ENCODE peak calls at places on chromosomes 12 and 14, in five cellular contexts. K is GM12865, A is fibroblast of lung, B is tibial artery, I is H9. Z is an unnamed sample.

GRCh38 chr12:91931110-91931509 is 214.5 kb downstream of the BTG1 start:
- DNase-seq in K (no peak), A (no peak), B (peak), I (no peak), Z (no peak)

GRCh38 chr12:6420364-6420763 is 24.4 kb upstream of the CD27 start:
- DNase-seq in K (no peak), A (no peak), B (no peak), I (no peak), Z (no peak)

GRCh38 chr12:100845095-100845494 is 50.5 kb downstream of the ANO4 start:
- DNase-seq in K (peak), A (peak), B (no peak), I (no peak), Z (no peak)

GRCh38 chr14:59123975-59124374 is 64.5 kb upstream of the DAAM1 start:
- DNase-seq in K (no peak), A (no peak), B (no peak), I (no peak), Z (no peak)

GRCh38 chr14:77641207-77641533 is 24.7 kb upstream of the SPTLC2 start:
- DNase-seq in K (no peak), A (no peak), B (no peak), I (no peak), Z (no peak)

GRCh38 chr12:109714141-109714912 is 702 bp downstream of the FAM222A start:
- DNase-seq in K (peak), A (peak), B (peak), I (peak), Z (peak)

GRCh38 chr12:117850048-117850447 is 118.7 kb downstream of the KSR2 start:
- DNase-seq in K (peak), A (peak), B (no peak), I (peak), Z (peak)

GRCh38 chr12:101414533-101415119 is 7.1 kb upstream of the ARL1 start:
- DNase-seq in K (peak), A (peak), B (no peak), I (peak), Z (peak)

DNA sequence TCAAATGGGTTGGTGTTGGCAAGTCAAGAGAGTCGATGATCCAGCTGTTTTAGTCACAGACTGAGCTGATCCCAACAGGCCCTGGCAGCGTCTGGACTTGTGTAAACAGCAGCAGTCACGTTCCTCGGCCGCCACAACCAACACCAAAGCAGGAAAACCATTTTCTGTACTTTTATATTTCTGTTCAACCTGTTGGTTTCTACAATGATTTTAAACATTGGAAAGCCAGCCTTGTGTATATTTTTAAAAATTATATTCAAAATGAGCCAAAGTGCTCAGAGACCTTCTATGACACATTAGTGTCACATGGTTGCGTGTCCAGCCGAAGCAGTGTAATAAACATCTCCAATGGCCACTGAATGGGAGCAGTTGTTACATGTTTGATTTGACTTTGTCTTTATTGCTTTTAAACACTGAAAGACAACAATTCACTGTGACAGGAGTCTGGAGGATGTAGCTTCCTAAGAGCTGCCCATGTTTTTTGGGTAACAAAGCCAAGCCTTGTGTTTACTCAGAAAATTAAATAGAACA is 5.9 kb upstream of the SIVA1 start:
- DNase-seq in K (no peak), A (no peak), B (peak), I (no peak), Z (no peak)
- TF ChIP-seq CTCF in K (no peak), A (no peak), B (no peak), I (no peak), Z (no peak)

DNA sequence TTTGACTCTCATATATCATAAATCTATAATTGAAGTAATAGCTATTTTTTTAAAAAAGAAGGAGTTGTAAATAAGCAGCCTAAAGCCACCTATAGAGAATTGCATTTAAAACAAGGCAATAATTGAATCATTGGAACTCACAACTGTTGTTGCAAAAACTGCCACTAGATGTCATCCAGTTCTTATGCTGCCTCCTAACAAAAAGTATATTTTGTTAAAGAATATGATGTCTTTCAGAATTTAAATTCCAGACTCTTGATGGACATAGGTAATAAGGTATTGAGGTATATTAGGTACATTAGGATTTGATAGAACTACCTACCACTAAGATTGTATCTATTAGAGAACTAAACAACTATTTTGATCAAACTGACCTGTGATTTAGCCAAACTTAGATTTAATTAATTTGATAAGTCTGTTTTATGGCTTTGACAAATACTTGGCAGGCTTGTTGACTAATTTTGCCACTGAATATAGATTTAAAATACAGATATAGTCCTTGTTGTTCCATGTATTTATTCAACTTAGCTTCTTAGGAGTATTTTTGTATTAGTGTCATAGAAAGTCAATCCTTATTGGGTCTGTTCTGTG is 401.4 kb downstream of the RPL10L start:
- DNase-seq in K (peak), A (peak), B (no peak), I (no peak), Z (no peak)
- TF ChIP-seq CTCF in K (peak), A (no peak), B (no peak), I (peak), Z (peak)

GRCh38 chr14:91313154-91313850 is 68.8 kb upstream of the GPR68 start:
- DNase-seq in K (no peak), A (no peak), B (no peak), I (no peak), Z (no peak)

GRCh38 chr14:91313852-91314251 is 69.3 kb upstream of the GPR68 start:
- DNase-seq in K (no peak), A (no peak), B (no peak), I (no peak), Z (no peak)

GRCh38 chr14:91316761-91317160 is 72.3 kb upstream of the GPR68 start:
- DNase-seq in K (no peak), A (no peak), B (no peak), I (no peak), Z (no peak)

GRCh38 chr14:91317381-91318313 is 73.1 kb upstream of the GPR68 start:
- DNase-seq in K (peak), A (peak), B (peak), I (no peak), Z (peak)

DNA sequence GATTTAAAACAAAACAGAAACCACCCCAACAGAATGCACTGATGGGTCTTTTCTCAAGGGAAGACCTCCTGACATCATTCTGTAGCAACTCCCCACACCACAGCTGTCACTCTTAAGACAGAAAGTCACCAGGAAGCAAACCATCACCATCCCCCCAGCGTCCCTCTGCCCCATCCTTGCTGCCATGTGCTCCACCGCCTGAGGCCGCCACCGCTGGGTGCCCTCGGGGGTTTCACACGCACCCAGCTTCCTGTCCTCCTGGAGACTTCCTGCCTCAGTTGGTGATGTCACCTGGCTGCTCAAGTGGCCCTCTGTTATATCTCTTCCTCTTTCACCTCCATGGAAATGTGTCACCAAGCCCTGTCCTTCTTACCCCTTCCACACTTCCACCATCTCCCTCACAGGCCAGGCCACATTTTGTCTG is 71.4 kb upstream of the GPR68 start:
- DNase-seq in K (peak), A (no peak), B (no peak), I (no peak), Z (peak)
- TF ChIP-seq CTCF in K (peak), A (no peak), B (no peak), I (no peak), Z (no peak)

DNA sequence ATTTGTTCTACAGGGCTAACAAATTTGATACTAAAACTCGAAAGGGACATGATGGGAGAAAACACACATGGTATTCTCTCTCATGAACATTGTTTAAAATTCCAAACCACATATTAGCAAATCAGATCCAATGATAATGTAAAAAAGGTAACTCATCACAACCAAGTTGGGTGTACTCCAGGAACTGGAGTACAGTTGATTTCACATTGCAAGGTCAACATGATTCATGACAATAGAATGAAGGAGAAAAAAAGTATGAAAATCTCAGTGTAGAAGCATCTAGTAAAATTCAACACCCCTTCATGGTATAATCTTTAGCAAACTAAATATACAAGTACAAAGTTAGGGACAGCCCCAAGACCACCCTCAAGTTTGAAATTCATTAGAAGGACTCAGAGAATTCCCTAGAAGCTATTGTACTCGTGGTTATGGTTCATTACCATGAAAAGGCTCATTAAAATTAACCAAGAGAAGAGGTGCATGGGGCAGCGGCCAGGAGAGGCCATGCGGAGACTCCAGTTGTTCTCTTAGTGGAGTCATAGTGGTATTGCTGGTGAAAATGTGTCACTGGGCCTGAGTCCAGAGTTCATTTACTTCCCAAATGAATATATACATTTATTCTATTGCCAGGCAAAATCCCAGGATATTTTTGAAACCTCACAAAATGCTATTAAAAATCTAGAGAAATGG is 3.1 kb upstream of the CDCA4 start:
- DNase-seq in K (no peak), A (peak), B (no peak), I (no peak), Z (no peak)
- TF ChIP-seq CTCF in K (no peak), A (no peak), B (no peak), I (no peak), Z (no peak)

GRCh38 chr12:119036878-119037493 is 55.6 kb downstream of the SRRM4 start:
- DNase-seq in K (peak), A (no peak), B (no peak), I (peak), Z (peak)
- TF ChIP-seq CTCF in K (peak), A (peak), B (peak), I (peak), Z (peak)

GRCh38 chr12:108645686-108646596 is 12.2 kb upstream of the SELPLG start:
- DNase-seq in K (no peak), A (no peak), B (no peak), I (peak), Z (no peak)

GRCh38 chr12:108646597-108647190 is 13.0 kb upstream of the SELPLG start:
- DNase-seq in K (no peak), A (peak), B (no peak), I (no peak), Z (no peak)

GRCh38 chr12:108648371-108648770 is 14.7 kb upstream of the SELPLG start:
- DNase-seq in K (no peak), A (no peak), B (no peak), I (peak), Z (no peak)

GRCh38 chr12:108647936-108648287 is 14.2 kb upstream of the SELPLG start:
- DNase-seq in K (no peak), A (no peak), B (no peak), I (peak), Z (no peak)

GRCh38 chr12:108647199-108647935 is 13.7 kb upstream of the SELPLG start:
- DNase-seq in K (no peak), A (peak), B (no peak), I (peak), Z (no peak)
- TF ChIP-seq CTCF in K (no peak), A (peak), B (no peak), I (peak), Z (no peak)

GRCh38 chr14:32205984-32206383 is 2.9 kb upstream of the RNU6-8 start:
- DNase-seq in K (peak), A (no peak), B (no peak), I (peak), Z (peak)
- TF ChIP-seq CTCF in K (no peak), A (no peak), B (no peak), I (peak), Z (no peak)

GRCh38 chr12:42568952-42569916 is 20.3 kb downstream of the PRICKLE1 start:
- DNase-seq in K (peak), A (peak), B (no peak), I (no peak), Z (no peak)

GRCh38 chr12:42570076-42570475 is 19.5 kb downstream of the PRICKLE1 start:
- DNase-seq in K (no peak), A (no peak), B (no peak), I (no peak), Z (no peak)

GRCh38 chr12:42564540-42564939 is 25.0 kb downstream of the PRICKLE1 start:
- DNase-seq in K (no peak), A (peak), B (no peak), I (no peak), Z (no peak)

GRCh38 chr12:42565001-42565400 is 24.5 kb downstream of the PRICKLE1 start:
- DNase-seq in K (no peak), A (no peak), B (no peak), I (no peak), Z (no peak)

GRCh38 chr12:42565633-42566032 is 23.9 kb downstream of the PRICKLE1 start:
- DNase-seq in K (no peak), A (no peak), B (no peak), I (peak), Z (no peak)
- TF ChIP-seq CTCF in K (no peak), A (no peak), B (no peak), I (no peak), Z (no peak)

GRCh38 chr14:24437020-24437735 is 5.4 kb downstream of the SDR39U1 start:
- DNase-seq in K (no peak), A (no peak), B (no peak), I (no peak), Z (no peak)
- TF ChIP-seq CTCF in K (no peak), A (no peak), B (peak), I (peak), Z (peak)

GRCh38 chr12:22271036-22271435 is 63.5 kb downstream of the ST8SIA1 start:
- DNase-seq in K (no peak), A (peak), B (no peak), I (no peak), Z (no peak)
- TF ChIP-seq CTCF in K (no peak), A (no peak), B (no peak), I (no peak), Z (no peak)

Z was measured in activated CD8-positive, alpha-beta T cell treated with anti-CD3 and anti-CD28 coated beads for 36 hours.